ENCODE peak calls at places on chromosomes 3 and 15, in nine cellular contexts. K is RWPE1; F is T-helper 1 cell; Z is activated CD8-positive, alpha-beta memory T cell treated with anti-CD3 and anti-CD28 coated beads, Interleukin-2, amount 50 U/mL, for 48 hours; O is activated gamma-delta T cell treated with Interleukin-2 at 50 U/mL for 16 hours; W is GM18507; A is sigmoid colon; V is AML-193; C is EL. J is an unnamed sample.

GRCh38 chr3:30948436-30948835 is 54.0 kb upstream of the GADL1 start:
- DNase-seq in W (no peak), V (peak), K (no peak), C (no peak), Z (no peak), O (no peak), F (no peak), A (no peak), J (no peak)

GRCh38 chr3:84820126-84820525 is 138.7 kb upstream of the CADM2 start:
- DNase-seq in Z (no peak), A (no peak), F (no peak), C (no peak), V (no peak), K (no peak), W (no peak), O (no peak), J (no peak)

GRCh38 chr15:29067949-29068348 is 182.2 kb downstream of the APBA2 start:
- DNase-seq in O (no peak), C (no peak), V (no peak), Z (no peak), W (no peak), A (no peak), F (no peak), K (no peak), J (no peak)

GRCh38 chr15:90414408-90415028 is 26.5 kb downstream of the IQGAP1 start:
- DNase-seq in C (peak), Z (no peak), F (no peak), W (no peak), V (no peak), K (peak), O (no peak), A (no peak), J (no peak)

GRCh38 chr3:141643816-141644215 is 94.3 kb upstream of the RNF7 start:
- DNase-seq in Z (no peak), K (no peak), F (no peak), A (no peak), W (no peak), O (no peak), V (no peak), C (no peak), J (no peak)

GRCh38 chr15:41258706-41259471 is 27.8 kb downstream of the CHP1 start:
- DNase-seq in O (no peak), C (no peak), F (no peak), K (no peak), Z (no peak), W (no peak), V (peak), A (no peak), J (no peak)

GRCh38 chr15:65738649-65739048 is 53.4 kb downstream of the DENND4A start:
- DNase-seq in A (no peak), W (no peak), Z (no peak), K (no peak), C (peak), V (no peak), O (no peak), F (no peak), J (no peak)

GRCh38 chr15:33059184-33059583 is 135.3 kb downstream of the FMN1 start:
- DNase-seq in O (no peak), V (no peak), A (no peak), Z (no peak), C (no peak), W (no peak), F (no peak), K (no peak), J (no peak)

GRCh38 chr3:44439499-44440295 is 37.8 kb downstream of the ZNF445 start:
- DNase-seq in V (peak), O (peak), W (peak), K (no peak), Z (peak), C (no peak), A (peak), F (peak), J (no peak)

GRCh38 chr3:121018917-121019321 is 110.9 kb downstream of the STXBP5L start:
- DNase-seq in A (no peak), K (no peak), W (no peak), Z (no peak), O (no peak), F (no peak), V (no peak), C (no peak), J (no peak)

GRCh38 chr3:195197764-195198423 is 73.1 kb downstream of the XXYLT1 start:
- DNase-seq in A (peak), V (peak), W (no peak), O (no peak), Z (peak), K (peak), C (peak), F (no peak), J (no peak)

GRCh38 chr3:66010348-66011097 is 28.2 kb downstream of the MAGI1 start:
- DNase-seq in F (no peak), A (no peak), K (peak), O (no peak), Z (no peak), W (no peak), V (no peak), C (peak), J (no peak)

GRCh38 chr3:153785901-153786300 is 335.3 kb upstream of the ARHGEF26 start:
- DNase-seq in A (no peak), Z (no peak), F (no peak), C (no peak), V (no peak), O (no peak), W (no peak), K (no peak), J (no peak)

GRCh38 chr3:171954644-171955365 is 84.6 kb upstream of the FNDC3B start:
- DNase-seq in A (no peak), Z (no peak), F (no peak), K (no peak), W (no peak), O (no peak), C (no peak), V (no peak), J (no peak)